ENCODE peak calls at places on chromosomes 3 and 15, in eight cellular contexts. Z, W, R, O, E, Y, L and U are unnamed samples.
A peak's percentile ranks its signal among the peaks of the same experiment; 100 is the strongest.

GRCh38 chr3:38051131-38051530 is 12.1 kb downstream of the DLEC1 start:
- DNase-seq in Z (no peak), W (no peak), R (no peak), O (no peak), E (no peak), Y (no peak), L (no peak), U (no peak)

GRCh38 chr15:51837784-51838183 is 8.3 kb downstream of the TMOD3 start:
- DNase-seq in Z (no peak), W (peak; percentile 41), R (no peak), O (no peak), E (no peak), Y (no peak), L (peak; percentile 55), U (peak; percentile 51)

GRCh38 chr15:101483476-101483875 is 6.0 kb downstream of the PCSK6 start:
- DNase-seq in Z (no peak), W (no peak), R (no peak), O (no peak), E (no peak), Y (no peak), L (no peak), U (no peak)

GRCh38 chr15:86362556-86362955 is 282.9 kb downstream of the AGBL1 start:
- DNase-seq in Z (no peak), W (peak; percentile 70), R (peak; percentile 34), O (peak; percentile 98), E (no peak), Y (peak; percentile 42), L (peak; percentile 81), U (no peak)

GRCh38 chr15:72281713-72282112 is 9.4 kb upstream of the PARP6 start:
- DNase-seq in Z (no peak), W (no peak), R (no peak), O (no peak), E (no peak), Y (no peak), L (no peak), U (no peak)

GRCh38 chr15:55434989-55435825 is 26.9 kb downstream of the PIERCE2 start:
- DNase-seq in Z (peak; percentile 26), W (peak; percentile 29), R (no peak), O (peak; percentile 40), E (peak; percentile 33), Y (peak; percentile 78), L (peak; percentile 49), U (peak; percentile 78)

GRCh38 chr15:68553994-68554715 is 24.6 kb upstream of the CORO2B start:
- DNase-seq in Z (peak; percentile 77), W (no peak), R (peak; percentile 72), O (peak; percentile 44), E (peak; percentile 79), Y (peak; percentile 76), L (peak; percentile 39), U (peak; percentile 93)

GRCh38 chr3:194806991-194807685 is 121.5 kb downstream of the FAM43A start:
- DNase-seq in Z (no peak), W (no peak), R (no peak), O (peak; percentile 82), E (no peak), Y (no peak), L (peak; percentile 24), U (no peak)

GRCh38 chr15:38217181-38217580 is 35.5 kb upstream of the SPRED1 start:
- DNase-seq in Z (no peak), W (peak; percentile 92), R (no peak), O (peak; percentile 73), E (no peak), Y (no peak), L (peak; percentile 94), U (peak; percentile 9)

GRCh38 chr3:178967184-178967532 is 104.5 kb downstream of the ZMAT3 start:
- DNase-seq in Z (no peak), W (no peak), R (no peak), O (no peak), E (no peak), Y (no peak), L (no peak), U (peak; percentile 76)

GRCh38 chr3:40649346-40649745 is 124.6 kb downstream of the ZNF621 start:
- DNase-seq in Z (no peak), W (no peak), R (no peak), O (peak; percentile 71), E (no peak), Y (no peak), L (no peak), U (no peak)

GRCh38 chr3:106296111-106296510 is 427.3 kb upstream of the CBLB start:
- DNase-seq in Z (no peak), W (no peak), R (no peak), O (no peak), E (no peak), Y (no peak), L (no peak), U (no peak)

GRCh38 chr3:33339758-33340157 is 62.5 kb downstream of the FBXL2 start:
- DNase-seq in Z (no peak), W (no peak), R (no peak), O (no peak), E (no peak), Y (no peak), L (no peak), U (no peak)

GRCh38 chr3:127585163-127585812 is 5.2 kb downstream of the TPRA1 start:
- DNase-seq in Z (no peak), W (no peak), R (no peak), O (no peak), E (no peak), Y (no peak), L (peak; percentile 21), U (no peak)

GRCh38 chr3:34183581-34184313 is 385.3 kb downstream of the PDCD6IP start:
- DNase-seq in Z (peak; percentile 22), W (no peak), R (no peak), O (no peak), E (no peak), Y (no peak), L (no peak), U (no peak)

GRCh38 chr15:41698779-41699178 is 38.6 kb downstream of the MGA start:
- DNase-seq in Z (no peak), W (peak; percentile 75), R (no peak), O (peak; percentile 75), E (no peak), Y (no peak), L (peak; percentile 76), U (no peak)

GRCh38 chr3:38011111-38011510 is 18.3 kb downstream of the PLCD1 start:
- DNase-seq in Z (no peak), W (no peak), R (no peak), O (no peak), E (no peak), Y (no peak), L (no peak), U (no peak)

GRCh38 chr15:92709064-92709463 is 53.5 kb upstream of the FAM174B start:
- DNase-seq in Z (no peak), W (no peak), R (no peak), O (peak; percentile 22), E (no peak), Y (no peak), L (no peak), U (no peak)

GRCh38 chr15:62060116-62060895 is at the start of gene VPS13C:
- DNase-seq in Z (peak; percentile 92), W (peak; percentile 79), R (peak; percentile 95), O (peak; percentile 86), E (peak; percentile 92), Y (peak; percentile 97), L (peak; percentile 87), U (peak; percentile 97)

GRCh38 chr15:62058327-62059028 is 1.8 kb downstream of the VPS13C start:
- DNase-seq in Z (no peak), W (no peak), R (no peak), O (no peak), E (no peak), Y (no peak), L (no peak), U (no peak)

GRCh38 chr15:62060896-62061280 is 641 bp upstream of the VPS13C start:
- DNase-seq in Z (no peak), W (no peak), R (no peak), O (no peak), E (no peak), Y (no peak), L (no peak), U (no peak)

GRCh38 chr15:62059108-62059817 is 984 bp downstream of the VPS13C start:
- DNase-seq in Z (no peak), W (no peak), R (no peak), O (peak; percentile 17), E (no peak), Y (no peak), L (no peak), U (peak; percentile 68)

DNA sequence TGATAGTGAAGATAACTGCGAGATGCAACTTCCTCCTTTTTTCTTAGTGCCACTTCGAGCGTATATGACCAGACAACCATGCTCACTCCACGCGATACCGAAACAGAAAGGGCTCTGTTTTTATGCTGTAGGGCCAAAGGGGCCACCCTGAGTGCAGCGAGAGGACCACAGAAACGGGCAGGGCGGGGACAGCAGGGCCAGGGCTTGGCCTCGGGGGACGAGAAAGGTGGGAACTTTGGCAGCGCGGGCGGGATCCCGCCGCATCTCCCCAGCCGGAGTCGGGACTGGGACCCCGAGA is 480 bp downstream of the VPS13C start:
- DNase-seq in Z (peak; percentile 74), W (peak; percentile 36), R (no peak), O (peak; percentile 64), E (no peak), Y (no peak), L (peak; percentile 45), U (peak; percentile 89)
- H3K9ac ChIP-seq in Z (peak overlapping the region; percentile 83), W (peak overlapping the region; percentile 86), R (peak overlapping the region; percentile 17), O (peak overlapping the region; percentile 75), E (peak overlapping the region; percentile 14), Y (peak overlapping the region; percentile 76), L (peak overlapping the region; percentile 87), U (peak overlapping the region; percentile 100)

GRCh38 chr3:186088335-186088734 is 20.6 kb downstream of the ETV5 start:
- DNase-seq in Z (no peak), W (no peak), R (no peak), O (no peak), E (no peak), Y (no peak), L (no peak), U (no peak)
- H3K4me1 ChIP-seq in Z (no peaks in the 10 kb centered on the region), W (no peaks in the 10 kb centered on the region), R (peaks cover 2% of the 10 kb centered on the region), O (peaks cover 10% of the 10 kb centered on the region), E (no peaks in the 10 kb centered on the region), Y (peaks cover 4% of the 10 kb centered on the region), L (no peaks in the 10 kb centered on the region), U (peaks cover 7% of the 10 kb centered on the region)

GRCh38 chr3:112979244-112979832 is 4.4 kb upstream of the CD200R1 start:
- DNase-seq in Z (no peak), W (peak; percentile 12), R (no peak), O (peak; percentile 5), E (peak; percentile 26), Y (peak; percentile 40), L (peak; percentile 18), U (peak; percentile 78)
- H3K9ac ChIP-seq in Z (no peak overlapping the region), W (no peak overlapping the region), R (no peak overlapping the region), O (no peak overlapping the region), E (no peak overlapping the region), Y (no peak overlapping the region), L (peak overlapping the region; percentile 23), U (no peak overlapping the region)

GRCh38 chr3:159340877-159341500 is 539.1 kb downstream of the MFSD1 start:
- DNase-seq in Z (no peak), W (peak; percentile 6), R (no peak), O (no peak), E (no peak), Y (no peak), L (peak; percentile 17), U (no peak)

DNA sequence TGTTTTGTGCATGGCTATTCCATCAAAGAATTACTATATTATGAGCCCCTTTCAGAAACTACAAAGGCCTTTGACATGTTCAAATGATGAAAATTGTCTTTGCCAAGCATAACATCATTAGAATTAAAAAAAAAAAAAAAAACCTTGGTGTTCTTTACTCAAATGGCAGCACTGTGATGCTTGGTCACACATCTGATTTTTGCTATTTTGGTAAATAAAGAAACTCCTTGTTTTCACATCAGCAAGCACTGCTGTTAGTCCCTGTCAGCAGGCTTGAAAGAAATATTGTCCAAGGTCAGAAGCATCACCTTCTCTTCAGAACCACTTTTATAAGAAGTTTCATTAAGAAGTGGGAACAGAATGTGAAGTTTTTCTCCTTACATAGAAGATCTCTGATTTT is 537.3 kb downstream of the MFSD1 start:
- DNase-seq in Z (no peak), W (no peak), R (no peak), O (no peak), E (no peak), Y (no peak), L (no peak), U (no peak)
- H3K4me1 ChIP-seq in Z (no peaks in the 10 kb centered on the region), W (no peaks in the 10 kb centered on the region), R (no peaks in the 10 kb centered on the region), O (no peaks in the 10 kb centered on the region), E (no peaks in the 10 kb centered on the region), Y (no peaks in the 10 kb centered on the region), L (no peaks in the 10 kb centered on the region), U (no peaks in the 10 kb centered on the region)